ENCODE peak calls at places on chromosomes 5 and 9, in five cellular contexts. N is IMR-90, D is DND-41, K is MM.1S, Q is SK-N-SH. F is an unnamed sample.

GRCh38 chr5:95448836-95449235 is 57.7 kb downstream of the FAM81B start:
- DNase-seq in N (no peak), D (no peak), K (no peak), Q (no peak), F (no peak)

GRCh38 chr5:71483355-71483754 is 27.9 kb downstream of the BDP1 start:
- DNase-seq in N (peak; percentile 92), D (no peak), K (no peak), Q (no peak), F (peak; percentile 86)

GRCh38 chr9:72046593-72047456 is 13.6 kb downstream of the C9orf57 start:
- DNase-seq in N (no peak), D (no peak), K (no peak), Q (no peak), F (no peak)

GRCh38 chr5:139651863-139652787 is 4.0 kb downstream of the CXXC5 start:
- DNase-seq in N (peak; percentile 94), D (peak; percentile 91), K (peak; percentile 80), Q (peak; percentile 89), F (peak; percentile 77)

GRCh38 chr5:125485003-125485641 is 738.7 kb upstream of the ZNF608 start:
- DNase-seq in N (peak; percentile 97), D (no peak), K (no peak), Q (peak; percentile 32), F (peak; percentile 100)

GRCh38 chr9:98357921-98358535 is 102.6 kb upstream of the TBC1D2 start:
- DNase-seq in N (peak; percentile 77), D (no peak), K (no peak), Q (no peak), F (peak; percentile 64)

GRCh38 chr9:124659099-124659659 is 111.9 kb downstream of the NR6A1 start:
- DNase-seq in N (peak; percentile 97), D (peak; percentile 75), K (peak; percentile 15), Q (peak; percentile 71), F (peak; percentile 97)

GRCh38 chr9:79446540-79447307 is 125.0 kb upstream of the TLE4 start:
- DNase-seq in N (no peak), D (no peak), K (no peak), Q (no peak), F (no peak)

GRCh38 chr5:73256012-73256411 is 83.0 kb downstream of the TMEM174 start:
- DNase-seq in N (no peak), D (no peak), K (no peak), Q (peak; percentile 22), F (no peak)

GRCh38 chr9:36119476-36119875 is 17.1 kb upstream of the GLIPR2 start:
- DNase-seq in N (no peak), D (no peak), K (no peak), Q (no peak), F (no peak)

GRCh38 chr5:74993743-74994142 is 58.6 kb downstream of the GCNT4 start:
- DNase-seq in N (peak; percentile 11), D (no peak), K (no peak), Q (no peak), F (no peak)

GRCh38 chr5:137696481-137696880 is 39.4 kb downstream of the KLHL3 start:
- DNase-seq in N (peak; percentile 63), D (no peak), K (no peak), Q (no peak), F (peak; percentile 68)

GRCh38 chr5:57598756-57599155 is 116.1 kb upstream of the ACTBL2 start:
- DNase-seq in N (peak; percentile 94), D (no peak), K (no peak), Q (no peak), F (peak; percentile 90)

GRCh38 chr9:132505961-132506691 is 76.3 kb upstream of the BARHL1 start:
- DNase-seq in N (no peak), D (no peak), K (no peak), Q (peak; percentile 51), F (no peak)

GRCh38 chr5:23330726-23331125 is 176.7 kb upstream of the PRDM9 start:
- DNase-seq in N (no peak), D (no peak), K (no peak), Q (no peak), F (no peak)

GRCh38 chr5:96825243-96825642 is 17.5 kb upstream of the ERAP1 start:
- DNase-seq in N (no peak), D (no peak), K (no peak), Q (no peak), F (no peak)

GRCh38 chr5:143231973-143232812 is 171.3 kb downstream of the NR3C1 start:
- DNase-seq in N (no peak), D (no peak), K (no peak), Q (no peak), F (no peak)

GRCh38 chr5:91269198-91269597 is 113.9 kb downstream of the ARRDC3 start:
- DNase-seq in N (no peak), D (peak; percentile 72), K (peak; percentile 44), Q (no peak), F (no peak)

GRCh38 chr9:2849943-2850342 is 6.0 kb upstream of the PUM3 start:
- DNase-seq in N (no peak), D (no peak), K (no peak), Q (no peak), F (no peak)

GRCh38 chr5:107997338-107997979 is 326.7 kb upstream of the EFNA5 start:
- DNase-seq in N (peak; percentile 59), D (no peak), K (no peak), Q (no peak), F (peak; percentile 23)

GRCh38 chr9:75087824-75088645 is at the start of the genes NMRK1 and OSTF1:
- DNase-seq in N (peak; percentile 96), D (peak; percentile 92), K (peak; percentile 97), Q (peak; percentile 94), F (peak; percentile 96)

GRCh38 chr9:75087279-75087823 is 604 bp downstream of the NMRK1 start:
- DNase-seq in N (peak; percentile 31), D (peak; percentile 62), K (peak; percentile 83), Q (no peak), F (peak; percentile 62)

GRCh38 chr9:75088646-75089368 is 493 bp downstream of the OSTF1 start:
- DNase-seq in N (peak; percentile 68), D (no peak), K (peak; percentile 41), Q (peak; percentile 58), F (peak; percentile 67)

GRCh38 chr9:75085640-75086039 is 2.3 kb downstream of the NMRK1 start:
- DNase-seq in N (no peak), D (no peak), K (no peak), Q (no peak), F (no peak)

GRCh38 chr9:75086443-75087278 is 1.3 kb downstream of the NMRK1 start:
- DNase-seq in N (no peak), D (no peak), K (peak; percentile 86), Q (no peak), F (peak; percentile 39)
- H2AFZ ChIP-seq in N (no peak overlapping the region), D (peak overlapping the region; percentile 74), K (no peak overlapping the region), Q (peak overlapping the region; percentile 99), F (no peak overlapping the region)

DNA sequence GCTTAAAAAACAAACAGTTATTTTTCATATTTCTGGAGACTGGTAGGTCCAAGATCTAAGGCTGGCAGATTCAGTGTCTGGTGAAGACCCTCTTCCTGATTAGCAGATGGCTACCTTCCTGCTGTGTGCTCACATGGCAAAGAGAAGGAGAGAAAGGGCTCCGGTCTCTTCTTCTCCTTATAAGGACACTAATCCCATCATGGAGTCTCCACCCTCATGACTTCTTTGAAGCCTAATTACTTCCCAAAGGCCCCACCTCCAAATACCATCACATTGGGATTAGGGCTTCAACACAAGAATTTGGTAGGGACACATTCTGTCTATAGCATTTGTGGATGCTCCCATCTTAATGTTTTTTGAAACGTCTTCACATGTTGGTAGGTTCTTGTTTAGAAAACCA is 391.1 kb downstream of the TMEM161B start:
- DNase-seq in N (no peak), D (no peak), K (no peak), Q (no peak), F (no peak)
- H2AFZ ChIP-seq in N (no peak overlapping the region), D (no peak overlapping the region), K (peak overlapping the region; percentile 36), Q (no peak overlapping the region), F (no peak overlapping the region)

GRCh38 chr5:132321109-132321721 is 27.0 kb downstream of the SLC22A4 start:
- DNase-seq in N (no peak), D (no peak), K (no peak), Q (no peak), F (no peak)
- H2AFZ ChIP-seq in N (no peak overlapping the region), D (no peak overlapping the region), K (no peak overlapping the region), Q (no peak overlapping the region), F (no peak overlapping the region)

GRCh38 chr5:40734986-40735385 is 20.8 kb downstream of the TTC33 start:
- DNase-seq in N (peak; percentile 74), D (no peak), K (no peak), Q (no peak), F (peak; percentile 80)
- H2AFZ ChIP-seq in N (peak overlapping the region; percentile 71), D (no peak overlapping the region), K (no peak overlapping the region), Q (no peak overlapping the region), F (no peak overlapping the region)

GRCh38 chr5:32436553-32437262 is 7.8 kb downstream of the ZFR start:
- DNase-seq in N (no peak), D (no peak), K (no peak), Q (no peak), F (no peak)
- H2AFZ ChIP-seq in N (no peak overlapping the region), D (no peak overlapping the region), K (no peak overlapping the region), Q (no peak overlapping the region), F (no peak overlapping the region)

GRCh38 chr5:68749648-68750047 is 344.2 kb upstream of the SLC30A5 start:
- DNase-seq in N (no peak), D (peak; percentile 43), K (no peak), Q (no peak), F (no peak)

GRCh38 chr5:68747077-68747420 is 346.8 kb upstream of the SLC30A5 start:
- DNase-seq in N (no peak), D (no peak), K (no peak), Q (no peak), F (no peak)

GRCh38 chr5:68751651-68752050 is 342.2 kb upstream of the SLC30A5 start:
- DNase-seq in N (no peak), D (no peak), K (no peak), Q (no peak), F (no peak)

GRCh38 chr5:68746220-68747076 is 347.4 kb upstream of the SLC30A5 start:
- DNase-seq in N (no peak), D (no peak), K (no peak), Q (no peak), F (no peak)

DNA sequence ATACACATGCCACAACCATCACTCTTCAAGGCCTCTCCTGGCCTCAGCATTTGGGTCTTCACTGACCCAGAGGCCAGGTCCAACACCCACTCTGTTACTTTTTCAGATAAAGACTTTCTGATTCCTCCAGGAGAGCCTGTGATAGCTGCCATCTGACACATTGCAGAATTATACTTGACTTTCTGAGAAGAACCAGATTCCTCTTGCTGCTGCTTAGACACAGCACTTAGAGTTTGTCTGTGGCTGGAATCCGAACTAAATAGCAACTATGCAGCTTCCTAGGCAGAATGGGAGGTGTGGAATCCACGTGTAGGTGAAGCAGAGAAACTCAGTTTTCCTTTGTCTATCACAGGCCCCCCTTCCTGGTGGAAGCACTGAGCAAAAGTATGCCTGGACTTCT is 344.7 kb upstream of the SLC30A5 start:
- DNase-seq in N (no peak), D (no peak), K (no peak), Q (no peak), F (no peak)
- H2AFZ ChIP-seq in N (no peak overlapping the region), D (no peak overlapping the region), K (no peak overlapping the region), Q (no peak overlapping the region), F (no peak overlapping the region)

DNA sequence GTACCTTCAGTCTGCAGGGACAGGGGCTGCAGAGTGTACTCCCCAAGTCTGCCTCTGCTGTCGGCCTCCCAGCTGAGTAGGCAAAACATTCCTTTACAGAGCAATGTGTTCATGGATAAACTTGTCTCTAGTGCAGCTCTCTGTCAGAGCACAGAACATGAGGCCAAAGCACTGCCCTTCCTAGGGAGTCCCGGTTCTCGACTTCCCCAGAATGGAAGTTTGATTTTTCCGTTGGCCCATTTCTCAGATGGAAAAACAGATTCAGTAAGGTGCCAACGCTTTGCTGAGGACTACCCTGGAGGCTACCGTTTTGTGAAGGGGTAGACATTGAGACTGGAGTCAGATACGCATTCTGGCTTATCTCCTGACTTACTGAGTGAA is 422 bp upstream of the TRIM32 start:
- DNase-seq in N (peak; percentile 33), D (no peak), K (no peak), Q (no peak), F (no peak)
- H2AFZ ChIP-seq in N (peak overlapping the region; percentile 97), D (peak overlapping the region; percentile 86), K (peak overlapping the region; percentile 84), Q (peak overlapping the region; percentile 96), F (peak overlapping the region; percentile 99)